ENCODE peak calls at places on chromosomes 13 and 19, in six cellular contexts. V, K, L, Z, C and Q are unnamed samples.

GRCh38 chr19:55075366-55075998 is at the start of gene EPS8L1:
- DNase-seq in V (no peak), K (no peak), L (no peak), Z (no peak), C (no peak), Q (no peak)

GRCh38 chr13:80716610-80717081 is 375.7 kb upstream of the SPRY2 start:
- DNase-seq in V (no peak), K (peak; percentile 28), L (no peak), Z (no peak), C (no peak), Q (no peak)

GRCh38 chr13:41588899-41589298 is 131.5 kb downstream of the RGCC start:
- DNase-seq in V (no peak), K (peak; percentile 37), L (peak; percentile 71), Z (no peak), C (peak; percentile 85), Q (peak; percentile 77)

GRCh38 chr13:59423708-59424355 is 739.9 kb downstream of the DIAPH3 start:
- DNase-seq in V (no peak), K (no peak), L (no peak), Z (no peak), C (no peak), Q (no peak)

GRCh38 chr13:88294368-88294767 is 623.2 kb downstream of the SLITRK5 start:
- DNase-seq in V (no peak), K (no peak), L (no peak), Z (no peak), C (no peak), Q (no peak)

GRCh38 chr19:53808710-53809125 is 15.4 kb downstream of the NLRP12 start:
- DNase-seq in V (no peak), K (peak; percentile 47), L (peak; percentile 69), Z (no peak), C (peak; percentile 21), Q (peak; percentile 33)

GRCh38 chr13:99505814-99506269 is 4.6 kb downstream of the TM9SF2 start:
- DNase-seq in V (no peak), K (peak; percentile 72), L (peak; percentile 43), Z (no peak), C (no peak), Q (no peak)

GRCh38 chr19:13260883-13261653 is 110.9 kb downstream of the IER2 start:
- DNase-seq in V (no peak), K (peak; percentile 57), L (peak; percentile 83), Z (no peak), C (peak; percentile 56), Q (peak; percentile 82)

GRCh38 chr19:1259206-1259872 is 9.8 kb upstream of the CIRBP start:
- DNase-seq in V (no peak), K (peak; percentile 62), L (peak; percentile 79), Z (no peak), C (no peak), Q (no peak)

GRCh38 chr13:23599083-23599925 is 29.1 kb downstream of the TNFRSF19 start:
- DNase-seq in V (no peak), K (no peak), L (peak; percentile 11), Z (no peak), C (no peak), Q (no peak)

GRCh38 chr13:96068729-96069128 is 15.5 kb upstream of the UGGT2 start:
- DNase-seq in V (no peak), K (no peak), L (no peak), Z (no peak), C (no peak), Q (no peak)

GRCh38 chr19:658916-659839 is 3.8 kb downstream of the RNF126 start:
- DNase-seq in V (no peak), K (no peak), L (no peak), Z (no peak), C (no peak), Q (no peak)

GRCh38 chr19:14449321-14449720 is 16.2 kb downstream of the PKN1 start:
- DNase-seq in V (no peak), K (no peak), L (no peak), Z (no peak), C (no peak), Q (no peak)

GRCh38 chr19:44955500-44956439 is 590 bp downstream of the CLPTM1 start:
- DNase-seq in V (no peak), K (peak; percentile 7), L (no peak), Z (no peak), C (no peak), Q (no peak)

GRCh38 chr13:108961542-108962125 is 332.2 kb downstream of the MYO16 start:
- DNase-seq in V (no peak), K (peak; percentile 60), L (peak; percentile 36), Z (peak; percentile 5), C (peak; percentile 37), Q (peak; percentile 46)

GRCh38 chr13:52455677-52456041 is 381 bp downstream of the CKAP2 start:
- DNase-seq in V (peak; percentile 29), K (peak; percentile 83), L (peak; percentile 73), Z (peak; percentile 63), C (no peak), Q (peak; percentile 20)

GRCh38 chr13:52845766-52846566 is 2.5 kb downstream of the PCDH8 start:
- DNase-seq in V (no peak), K (peak; percentile 13), L (no peak), Z (no peak), C (no peak), Q (no peak)

GRCh38 chr19:14089662-14090508 is 666 bp downstream of the SAMD1 start:
- DNase-seq in V (no peak), K (peak; percentile 28), L (no peak), Z (no peak), C (no peak), Q (no peak)

GRCh38 chr19:16470541-16470910 is 1.2 kb downstream of the EPS15L1 start:
- DNase-seq in V (no peak), K (no peak), L (no peak), Z (no peak), C (no peak), Q (no peak)

GRCh38 chr19:46834984-46835383 is 15.7 kb downstream of the AP2S1 start:
- DNase-seq in V (no peak), K (no peak), L (no peak), Z (no peak), C (no peak), Q (no peak)

GRCh38 chr19:3644351-3645066 is 17.9 kb upstream of the CACTIN start:
- DNase-seq in V (no peak), K (no peak), L (no peak), Z (no peak), C (no peak), Q (no peak)

GRCh38 chr13:67223742-67224141 is 6.4 kb downstream of the PCDH9 start:
- DNase-seq in V (no peak), K (no peak), L (no peak), Z (no peak), C (no peak), Q (no peak)

GRCh38 chr19:13063461-13064091 is 39.1 kb downstream of the LYL1 start:
- DNase-seq in V (no peak), K (no peak), L (no peak), Z (no peak), C (no peak), Q (no peak)

GRCh38 chr19:4217429-4218264 is 11.7 kb upstream of the EBI3 start:
- DNase-seq in V (no peak), K (no peak), L (no peak), Z (no peak), C (no peak), Q (no peak)

GRCh38 chr19:12665646-12666304 is 767 bp downstream of the MAN2B1 start:
- DNase-seq in V (no peak), K (no peak), L (no peak), Z (no peak), C (no peak), Q (no peak)

GRCh38 chr13:20331419-20331818 is 99.3 kb upstream of the GJB6 start:
- DNase-seq in V (no peak), K (no peak), L (peak; percentile 1), Z (no peak), C (no peak), Q (no peak)

GRCh38 chr19:15454371-15454800 is 4.6 kb upstream of the WIZ start:
- DNase-seq in V (no peak), K (no peak), L (no peak), Z (no peak), C (no peak), Q (no peak)

GRCh38 chr19:35928507-35928906 is 7.7 kb upstream of the LRFN3 start:
- DNase-seq in V (no peak), K (no peak), L (no peak), Z (no peak), C (no peak), Q (no peak)

GRCh38 chr19:33194527-33194883 is 375 bp downstream of the LRP3 start:
- DNase-seq in V (no peak), K (no peak), L (no peak), Z (no peak), C (no peak), Q (no peak)